ENCODE peak calls at places on chromosome 18, in four cellular contexts. One of them, this sample, is unnamed.

GRCh38 chr18:24801011-24801410 is 340.6 kb downstream of the HRH4 start:
- DNase-seq in fibroblast of lung: no peak
- DNase-seq in progenitor cell of endocrine pancreas: no peak
- DNase-seq in NB4: no peak
- DNase-seq in this sample: no peak

GRCh38 chr18:26617151-26617554 is 68.8 kb upstream of the KCTD1 start:
- DNase-seq in fibroblast of lung: peak
- DNase-seq in NB4: no peak
- DNase-seq in progenitor cell of endocrine pancreas: no peak
- DNase-seq in this sample: no peak

GRCh38 chr18:29531746-29532145 is 1354.8 kb upstream of the CDH2 start:
- DNase-seq in progenitor cell of endocrine pancreas: no peak
- DNase-seq in fibroblast of lung: no peak
- DNase-seq in NB4: no peak
- DNase-seq in this sample: no peak

GRCh38 chr18:35672897-35673296 is 91.4 kb downstream of the GALNT1 start:
- DNase-seq in fibroblast of lung: peak
- DNase-seq in progenitor cell of endocrine pancreas: no peak
- DNase-seq in NB4: no peak
- DNase-seq in this sample: no peak

GRCh38 chr18:41372266-41372665 is 582.8 kb upstream of the PIK3C3 start:
- DNase-seq in progenitor cell of endocrine pancreas: no peak
- DNase-seq in NB4: no peak
- DNase-seq in fibroblast of lung: no peak
- DNase-seq in this sample: no peak

GRCh38 chr18:66838340-66838987 is 234.6 kb upstream of the CDH19 start:
- DNase-seq in NB4: no peak
- DNase-seq in progenitor cell of endocrine pancreas: no peak
- DNase-seq in fibroblast of lung: no peak
- DNase-seq in this sample: no peak

GRCh38 chr18:48135436-48135966 is 205.0 kb upstream of the SMAD2 start:
- DNase-seq in NB4: no peak
- DNase-seq in progenitor cell of endocrine pancreas: no peak
- DNase-seq in fibroblast of lung: no peak
- DNase-seq in this sample: no peak

GRCh38 chr18:75638223-75638596 is 210.7 kb upstream of the SMIM21 start:
- DNase-seq in NB4: no peak
- DNase-seq in fibroblast of lung: peak
- DNase-seq in progenitor cell of endocrine pancreas: no peak
- DNase-seq in this sample: no peak

GRCh38 chr18:11148655-11149440 is 521 bp downstream of the PIEZO2 start:
- DNase-seq in progenitor cell of endocrine pancreas: no peak
- DNase-seq in fibroblast of lung: no peak
- DNase-seq in NB4: no peak
- DNase-seq in this sample: no peak
- TF ChIP-seq CTCF in progenitor cell of endocrine pancreas: no peak
- TF ChIP-seq CTCF in fibroblast of lung: no peak
- TF ChIP-seq CTCF in NB4: no peak
- TF ChIP-seq CTCF in this sample: no peak

GRCh38 chr18:62569081-62569480 is 46.3 kb downstream of the ZCCHC2 start:
- DNase-seq in NB4: no peak
- DNase-seq in progenitor cell of endocrine pancreas: no peak
- DNase-seq in fibroblast of lung: no peak
- DNase-seq in this sample: no peak

GRCh38 chr18:62564044-62564443 is 41.2 kb downstream of the ZCCHC2 start:
- DNase-seq in NB4: no peak
- DNase-seq in progenitor cell of endocrine pancreas: no peak
- DNase-seq in fibroblast of lung: no peak
- DNase-seq in this sample: no peak

GRCh38 chr18:62571037-62571436 is 48.2 kb downstream of the ZCCHC2 start:
- DNase-seq in NB4: no peak
- DNase-seq in progenitor cell of endocrine pancreas: no peak
- DNase-seq in fibroblast of lung: no peak
- DNase-seq in this sample: no peak

GRCh38 chr18:62566818-62567217 is 44.0 kb downstream of the ZCCHC2 start:
- DNase-seq in NB4: no peak
- DNase-seq in fibroblast of lung: no peak
- DNase-seq in progenitor cell of endocrine pancreas: no peak
- DNase-seq in this sample: no peak

GRCh38 chr18:62566199-62566598 is 43.4 kb downstream of the ZCCHC2 start:
- DNase-seq in NB4: peak
- DNase-seq in fibroblast of lung: peak
- DNase-seq in progenitor cell of endocrine pancreas: no peak
- DNase-seq in this sample: no peak
- TF ChIP-seq CTCF in NB4: peak
- TF ChIP-seq CTCF in fibroblast of lung: peak
- TF ChIP-seq CTCF in progenitor cell of endocrine pancreas: no peak
- TF ChIP-seq CTCF in this sample: no peak

GRCh38 chr18:45212186-45213039 is 402.9 kb upstream of the SLC14A2 start:
- DNase-seq in NB4: peak
- DNase-seq in progenitor cell of endocrine pancreas: peak
- DNase-seq in fibroblast of lung: peak
- DNase-seq in this sample: peak
- TF ChIP-seq CTCF in NB4: peak
- TF ChIP-seq CTCF in progenitor cell of endocrine pancreas: peak
- TF ChIP-seq CTCF in fibroblast of lung: peak
- TF ChIP-seq CTCF in this sample: peak

GRCh38 chr18:39737869-39738268 is 2172.3 kb upstream of the CELF4 start:
- DNase-seq in NB4: no peak
- DNase-seq in progenitor cell of endocrine pancreas: no peak
- DNase-seq in fibroblast of lung: no peak
- DNase-seq in this sample: no peak

DNA sequence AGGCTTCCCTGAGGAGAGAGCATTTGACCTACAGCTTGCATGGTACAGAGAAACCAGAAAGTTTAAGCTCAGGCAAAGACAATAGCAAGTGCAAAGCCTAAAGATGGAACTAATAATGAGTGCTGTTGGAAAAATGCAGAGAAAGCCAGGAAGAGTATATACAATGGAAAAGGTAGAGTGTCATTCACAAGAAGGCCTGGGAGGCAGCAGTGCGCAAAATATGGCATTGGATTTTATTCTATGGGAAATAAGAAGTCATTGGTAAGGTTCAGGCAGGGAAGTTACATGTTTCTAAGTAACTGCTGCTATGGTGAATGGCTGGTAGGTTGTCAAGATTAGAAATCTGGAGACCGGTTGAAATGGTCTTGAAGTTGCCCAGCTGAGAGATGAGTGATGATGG is 2167.3 kb upstream of the CELF4 start:
- DNase-seq in fibroblast of lung: no peak
- DNase-seq in progenitor cell of endocrine pancreas: no peak
- DNase-seq in NB4: no peak
- DNase-seq in this sample: no peak
- TF ChIP-seq CTCF in fibroblast of lung: no peak
- TF ChIP-seq CTCF in progenitor cell of endocrine pancreas: peak
- TF ChIP-seq CTCF in NB4: no peak
- TF ChIP-seq CTCF in this sample: no peak

GRCh38 chr18:12554796-12555388 is 103.0 kb downstream of the SPIRE1 start:
- DNase-seq in NB4: peak
- DNase-seq in fibroblast of lung: no peak
- DNase-seq in progenitor cell of endocrine pancreas: no peak
- DNase-seq in this sample: no peak
- TF ChIP-seq CTCF in NB4: no peak
- TF ChIP-seq CTCF in fibroblast of lung: no peak
- TF ChIP-seq CTCF in progenitor cell of endocrine pancreas: no peak
- TF ChIP-seq CTCF in this sample: no peak

GRCh38 chr18:14029512-14029911 is 102.7 kb downstream of the ZNF519 start:
- DNase-seq in NB4: no peak
- DNase-seq in fibroblast of lung: no peak
- DNase-seq in progenitor cell of endocrine pancreas: no peak
- DNase-seq in this sample: no peak
- TF ChIP-seq CTCF in NB4: no peak
- TF ChIP-seq CTCF in fibroblast of lung: no peak
- TF ChIP-seq CTCF in progenitor cell of endocrine pancreas: no peak
- TF ChIP-seq CTCF in this sample: no peak